ENCODE peak calls at places on chromosomes 13 and 19, in ten cellular contexts. M is cardiac muscle cell, X is GM12865, V is ovary, W is AG09309, H is prostate gland, O is B cell, F is thoracic aorta, E is WTC11, B is uterus. K is an unnamed sample.

GRCh38 chr13:113897161-113897560 is 33.3 kb upstream of the GAS6 start:
- DNase-seq in M (no peak), H (no peak), X (no peak), F (no peak), B (peak; percentile 7), E (no peak), O (no peak), W (peak; percentile 94), V (no peak), K (no peak)

GRCh38 chr13:37869756-37870488 is at the start of gene TRPC4:
- DNase-seq in E (peak; percentile 76), F (no peak), O (no peak), H (peak; percentile 25), B (peak; percentile 50), W (peak; percentile 62), X (no peak), V (peak; percentile 44), M (peak; percentile 59), K (peak; percentile 37)

GRCh38 chr19:41888926-41889325 is 5.9 kb downstream of the ARHGEF1 start:
- DNase-seq in E (no peak), B (no peak), M (no peak), V (no peak), H (no peak), W (no peak), X (no peak), O (no peak), F (no peak), K (no peak)

GRCh38 chr19:45137179-45137761 is 23.5 kb downstream of the NKPD1 start:
- DNase-seq in B (no peak), H (no peak), V (no peak), E (no peak), W (no peak), X (peak; percentile 92), M (no peak), F (no peak), O (peak; percentile 43), K (no peak)

GRCh38 chr13:114068723-114069322 is 63.6 kb downstream of the RASA3 start:
- DNase-seq in F (no peak), M (peak; percentile 53), H (no peak), O (no peak), E (peak; percentile 18), W (no peak), V (peak; percentile 34), B (peak; percentile 55), X (no peak), K (no peak)

GRCh38 chr13:109707044-109707794 is 79.2 kb downstream of the IRS2 start:
- DNase-seq in O (no peak), X (no peak), E (no peak), M (no peak), B (no peak), F (no peak), H (no peak), W (no peak), V (no peak), K (no peak)

GRCh38 chr19:54245936-54246335 is 3.3 kb upstream of the LILRA6 start:
- DNase-seq in H (no peak), E (no peak), W (no peak), B (no peak), M (no peak), V (no peak), O (no peak), F (no peak), X (no peak), K (no peak)

GRCh38 chr19:1253514-1254080 is 5.2 kb downstream of the MIDN start:
- DNase-seq in F (no peak), X (no peak), E (no peak), V (no peak), W (no peak), O (peak; percentile 35), H (peak; percentile 76), M (no peak), B (no peak), K (peak; percentile 53)

GRCh38 chr13:46492946-46493345 is 60.0 kb upstream of the LRCH1 start:
- DNase-seq in E (no peak), H (peak; percentile 46), O (peak; percentile 55), V (no peak), X (peak; percentile 50), W (no peak), F (no peak), M (peak; percentile 64), B (no peak), K (peak; percentile 27)

GRCh38 chr13:43036386-43037220 is 13.2 kb downstream of the DNAJC15 start:
- DNase-seq in M (no peak), H (no peak), W (no peak), V (peak; percentile 31), B (peak; percentile 41), X (no peak), E (no peak), O (no peak), F (no peak), K (no peak)

GRCh38 chr19:36140289-36141038 is 598 bp downstream of the CAPNS1 start:
- DNase-seq in H (peak; percentile 30), X (peak; percentile 79), M (peak; percentile 71), V (peak; percentile 65), W (no peak), B (peak; percentile 48), F (no peak), O (no peak), E (peak; percentile 60), K (peak; percentile 63)

GRCh38 chr13:56352901-56353300 is 787.8 kb upstream of the PRR20A start:
- DNase-seq in X (no peak), O (no peak), W (no peak), B (no peak), E (no peak), H (no peak), F (no peak), V (no peak), M (no peak), K (no peak)

GRCh38 chr19:10881403-10882107 is 10.2 kb downstream of the CARM1 start:
- DNase-seq in X (no peak), W (no peak), M (peak; percentile 64), E (peak; percentile 50), V (no peak), H (no peak), O (no peak), F (no peak), B (no peak), K (no peak)

GRCh38 chr13:94249512-94249911 is 230.0 kb downstream of the DCT start:
- DNase-seq in B (no peak), O (no peak), V (no peak), H (no peak), F (no peak), W (peak; percentile 50), E (no peak), M (no peak), X (no peak), K (no peak)

GRCh38 chr13:104571161-104571889 is 1505.1 kb upstream of the SLC10A2 start:
- DNase-seq in E (peak; percentile 64), H (peak; percentile 92), O (no peak), X (peak; percentile 25), F (peak; percentile 57), W (no peak), B (peak; percentile 39), V (peak; percentile 16), M (peak; percentile 81), K (peak; percentile 60)

GRCh38 chr19:17718467-17718987 is 753 bp upstream of the MAP1S start:
- DNase-seq in F (no peak), O (no peak), E (no peak), W (no peak), B (no peak), H (no peak), X (peak; percentile 21), V (no peak), M (no peak), K (no peak)
- TF ChIP-seq CTCF in F (no peak), O (no peak), E (no peak), W (no peak), B (no peak), H (no peak), X (no peak), V (no peak), M (no peak), K (no peak)

GRCh38 chr13:23636360-23636759 is 66.1 kb downstream of the TNFRSF19 start:
- DNase-seq in X (no peak), O (no peak), H (no peak), M (no peak), E (no peak), F (no peak), W (no peak), B (no peak), V (no peak), K (no peak)

GRCh38 chr13:23632741-23633140 is 62.5 kb downstream of the TNFRSF19 start:
- DNase-seq in O (no peak), H (no peak), W (no peak), F (no peak), E (no peak), V (no peak), B (no peak), M (no peak), X (no peak), K (no peak)

GRCh38 chr13:23631676-23632622 is 61.7 kb downstream of the TNFRSF19 start:
- DNase-seq in X (no peak), O (no peak), W (no peak), H (no peak), F (no peak), M (no peak), B (no peak), E (no peak), V (no peak), K (no peak)

GRCh38 chr13:23637813-23638212 is 67.6 kb downstream of the TNFRSF19 start:
- DNase-seq in O (no peak), W (no peak), V (no peak), M (no peak), F (no peak), X (no peak), B (no peak), H (no peak), E (peak; percentile 24), K (no peak)

GRCh38 chr13:23634897-23635296 is 64.7 kb downstream of the TNFRSF19 start:
- DNase-seq in E (no peak), W (no peak), O (no peak), B (no peak), X (no peak), F (no peak), M (no peak), V (no peak), H (no peak), K (no peak)
- TF ChIP-seq CTCF in E (no peak), W (no peak), O (no peak), B (no peak), X (no peak), F (no peak), M (no peak), V (no peak), H (no peak), K (no peak)

GRCh38 chr19:50025022-50025793 is at the start of gene VRK3:
- DNase-seq in F (peak; percentile 97), H (peak; percentile 99), B (peak; percentile 99), X (peak; percentile 100), V (peak; percentile 99), M (peak; percentile 100), O (peak; percentile 98), W (peak; percentile 100), E (peak; percentile 99), K (peak; percentile 99)
- TF ChIP-seq CTCF in F (no peak), H (peak; percentile 31), B (peak; percentile 15), X (peak; percentile 31), V (no peak), M (peak; percentile 18), O (no peak), W (no peak), E (no peak), K (no peak)

GRCh38 chr19:6925801-6926751 is 38.7 kb downstream of the ADGRE1 start:
- DNase-seq in V (no peak), M (no peak), B (no peak), W (peak; percentile 0), O (no peak), E (no peak), F (no peak), H (no peak), X (peak; percentile 67), K (no peak)
- TF ChIP-seq CTCF in V (no peak), M (no peak), B (no peak), W (peak; percentile 26), O (no peak), E (no peak), F (no peak), H (no peak), X (peak; percentile 15), K (no peak)

GRCh38 chr13:86085890-86086289 is 286.7 kb upstream of the SLITRK6 start:
- DNase-seq in B (no peak), E (no peak), V (no peak), H (no peak), O (no peak), F (no peak), W (no peak), X (no peak), M (no peak), K (no peak)
- TF ChIP-seq CTCF in B (no peak), E (no peak), V (no peak), H (no peak), O (no peak), F (no peak), W (no peak), X (no peak), M (no peak), K (no peak)

K was measured in Calu3.